ENCODE peak calls at places on chromosomes 5 and 9, in eight cellular contexts. A is lower lobe of right lung, Y is colonic mucosa, K is HL-60, P is pancreas, G is GM23248, O is left ventricle myocardium inferior, N is breast epithelium. E is an unnamed sample.

GRCh38 chr9:97807681-97808080 is 45.3 kb upstream of the FOXE1 start:
- DNase-seq in A (no peak), Y (no peak), K (no peak), P (no peak), G (no peak), O (no peak), N (no peak), E (no peak)

GRCh38 chr5:45694255-45694834 is 1.8 kb downstream of the HCN1 start:
- DNase-seq in A (no peak), Y (no peak), K (no peak), P (no peak), G (peak; percentile 31), O (no peak), N (no peak), E (no peak)

GRCh38 chr5:140978987-140979386 is 12.7 kb downstream of the PCDHAC2 start:
- DNase-seq in A (no peak), Y (no peak), K (no peak), P (no peak), G (no peak), O (no peak), N (no peak), E (no peak)

GRCh38 chr5:141732417-141732816 is 50.4 kb upstream of the ARAP3 start:
- DNase-seq in A (no peak), Y (no peak), K (no peak), P (no peak), G (no peak), O (no peak), N (no peak), E (no peak)

GRCh38 chr9:89850633-89851325 is 246.0 kb downstream of the GADD45G start:
- DNase-seq in A (peak; percentile 53), Y (peak; percentile 60), K (no peak), P (no peak), G (peak; percentile 91), O (no peak), N (peak; percentile 15), E (no peak)

GRCh38 chr9:92952861-92953620 is 5.7 kb downstream of the FGD3 start:
- DNase-seq in A (no peak), Y (no peak), K (no peak), P (no peak), G (peak; percentile 23), O (no peak), N (no peak), E (no peak)

GRCh38 chr5:114174837-114175236 is 187.0 kb upstream of the KCNN2 start:
- DNase-seq in A (no peak), Y (no peak), K (no peak), P (no peak), G (no peak), O (no peak), N (no peak), E (no peak)

GRCh38 chr9:137974746-137975526 is 97.4 kb downstream of the CACNA1B start:
- DNase-seq in A (peak; percentile 24), Y (no peak), K (no peak), P (no peak), G (no peak), O (no peak), N (no peak), E (no peak)

GRCh38 chr5:33231214-33231710 is 209.5 kb upstream of the TARS1 start:
- DNase-seq in A (no peak), Y (no peak), K (no peak), P (no peak), G (peak; percentile 42), O (no peak), N (no peak), E (no peak)

GRCh38 chr9:36738318-36738975 is 165.8 kb downstream of the MELK start:
- DNase-seq in A (no peak), Y (no peak), K (no peak), P (no peak), G (peak; percentile 84), O (no peak), N (no peak), E (no peak)

GRCh38 chr5:6236858-6237481 is 141.4 kb downstream of the MED10 start:
- DNase-seq in A (no peak), Y (no peak), K (no peak), P (no peak), G (no peak), O (no peak), N (no peak), E (no peak)

GRCh38 chr9:96331236-96331947 is 29.4 kb upstream of the HSD17B3 start:
- DNase-seq in A (no peak), Y (no peak), K (no peak), P (no peak), G (peak; percentile 8), O (no peak), N (no peak), E (no peak)

GRCh38 chr5:115601709-115602584 is at the start of gene TICAM2:
- DNase-seq in A (peak; percentile 76), Y (peak; percentile 74), K (peak; percentile 61), P (peak; percentile 51), G (peak; percentile 84), O (peak; percentile 70), N (peak; percentile 29), E (peak; percentile 15)

GRCh38 chr5:107570805-107571531 is 99.8 kb downstream of the EFNA5 start:
- DNase-seq in A (no peak), Y (peak; percentile 61), K (no peak), P (no peak), G (no peak), O (no peak), N (no peak), E (no peak)

GRCh38 chr9:94900222-94901018 is 173.9 kb downstream of the AOPEP start:
- DNase-seq in A (no peak), Y (no peak), K (no peak), P (no peak), G (peak; percentile 94), O (no peak), N (no peak), E (no peak)

GRCh38 chr9:110777201-110777842 is 108.7 kb downstream of the MUSK start:
- DNase-seq in A (no peak), Y (no peak), K (no peak), P (no peak), G (no peak), O (no peak), N (no peak), E (no peak)

DNA sequence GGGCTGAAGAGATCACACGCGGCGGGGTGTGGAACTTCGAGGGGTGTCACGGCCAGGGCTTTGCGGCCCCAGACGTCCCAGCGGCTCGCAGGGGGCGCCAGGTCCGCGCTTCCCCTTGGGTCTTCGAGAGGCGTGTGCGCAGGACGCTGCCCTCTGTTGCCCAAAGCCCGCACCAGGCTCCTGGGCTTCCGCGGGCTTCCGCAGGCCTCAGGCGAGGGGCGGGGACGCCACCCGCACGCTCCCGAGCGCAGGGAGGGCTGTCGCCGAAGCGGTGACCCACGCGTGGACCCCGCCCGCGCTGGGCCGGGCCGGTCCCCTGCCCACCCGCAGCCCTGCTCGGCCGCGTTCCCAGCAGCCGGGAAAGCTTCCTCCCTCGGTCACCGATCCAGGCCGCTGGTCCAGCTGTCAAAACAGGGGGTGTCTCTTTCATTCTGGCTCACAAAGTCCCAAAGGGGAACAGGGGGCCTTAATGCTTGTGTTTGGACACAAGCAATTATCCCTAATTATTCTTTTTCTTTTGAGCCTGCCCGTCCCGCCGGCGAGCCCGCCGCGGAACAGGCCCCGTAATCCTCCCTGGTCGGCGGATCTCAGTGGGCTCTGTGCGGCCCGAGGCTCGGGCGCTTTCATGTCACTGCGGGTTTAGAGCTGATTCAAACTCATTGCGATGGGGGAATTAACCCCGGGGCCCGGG is 60.6 kb downstream of the TMEM174 start:
- DNase-seq in A (no peak), Y (no peak), K (no peak), P (no peak), G (no peak), O (peak; percentile 14), N (no peak), E (no peak)
- H3K27me3 ChIP-seq in A (peaks cover 80% of the 10 kb centered on the region), Y (peaks cover 52% of the 10 kb centered on the region), K (peaks cover 6% of the 10 kb centered on the region), P (no peaks in the 10 kb centered on the region), G (no peaks in the 10 kb centered on the region), O (peaks cover 100% of the 10 kb centered on the region), N (peaks cover 53% of the 10 kb centered on the region), E (peaks cover 61% of the 10 kb centered on the region)

DNA sequence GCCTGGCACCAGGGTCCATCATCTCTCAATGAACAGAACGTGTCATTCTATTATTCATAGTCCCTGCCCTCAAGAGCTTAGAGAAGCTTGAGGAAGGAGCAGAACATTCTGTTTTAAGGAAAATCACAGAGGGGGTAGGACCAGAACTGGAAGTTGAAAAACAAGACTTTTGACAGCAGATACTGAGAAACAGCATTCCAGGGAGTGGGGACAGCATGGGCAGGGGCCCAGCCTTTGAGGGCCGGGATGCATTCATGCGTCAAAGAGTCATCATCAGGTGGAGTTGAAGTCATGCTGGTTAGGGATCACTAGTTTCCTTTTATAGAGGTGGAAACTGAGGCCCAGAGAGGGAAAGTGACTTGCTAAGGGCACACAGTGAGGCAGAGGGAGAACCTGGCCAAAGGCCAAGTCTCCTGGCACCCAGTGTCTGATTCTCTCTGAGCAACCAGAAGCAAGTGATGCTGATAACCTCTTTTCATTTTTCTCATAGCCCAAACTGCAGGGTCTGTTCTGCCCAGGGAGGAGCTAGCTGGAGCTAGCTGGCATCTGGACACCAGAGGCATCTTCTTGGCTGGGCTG is 41.5 kb upstream of the STXBP1 start:
- DNase-seq in A (no peak), Y (no peak), K (no peak), P (peak; percentile 27), G (no peak), O (no peak), N (no peak), E (no peak)
- H3K27ac ChIP-seq in A (peak overlapping the region; percentile 94), Y (peak overlapping the region; percentile 86), K (no peak overlapping the region), P (peak overlapping the region; percentile 94), G (no peak overlapping the region), O (peak overlapping the region; percentile 95), N (peak overlapping the region; percentile 98), E (peak overlapping the region; percentile 99)

GRCh38 chr9:113636165-113636564 is 172.6 kb downstream of the RGS3 start:
- DNase-seq in A (no peak), Y (no peak), K (no peak), P (no peak), G (no peak), O (no peak), N (no peak), E (no peak)
- H3K27me3 ChIP-seq in A (no peaks in the 10 kb centered on the region), Y (no peaks in the 10 kb centered on the region), K (peaks cover 9% of the 10 kb centered on the region), P (no peaks in the 10 kb centered on the region), G (no peaks in the 10 kb centered on the region), O (no peaks in the 10 kb centered on the region), N (no peaks in the 10 kb centered on the region), E (no peaks in the 10 kb centered on the region)

DNA sequence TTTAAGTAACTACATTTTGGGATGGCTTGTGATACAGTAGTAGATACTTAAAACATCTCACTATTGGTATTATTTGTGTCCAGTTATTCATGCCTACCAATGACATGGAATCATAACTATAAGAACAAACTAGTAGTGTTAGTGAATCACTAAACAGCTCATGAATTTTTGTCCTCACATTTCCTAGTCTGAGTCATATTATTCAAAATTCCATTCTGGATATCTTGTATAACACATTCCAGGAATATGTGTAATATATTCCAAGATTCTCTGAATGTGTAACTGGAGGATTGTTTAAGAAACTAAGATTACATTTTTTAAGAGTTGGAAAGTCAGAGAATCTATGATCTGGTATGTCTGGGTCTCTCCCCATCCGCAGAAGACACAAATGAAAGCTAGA is 565.3 kb upstream of the ZNF608 start:
- DNase-seq in A (no peak), Y (no peak), K (no peak), P (no peak), G (peak; percentile 87), O (no peak), N (no peak), E (no peak)
- H3K27ac ChIP-seq in A (no peak overlapping the region), Y (no peak overlapping the region), K (no peak overlapping the region), P (no peak overlapping the region), G (peak overlapping the region; percentile 46), O (no peak overlapping the region), N (no peak overlapping the region), E (no peak overlapping the region)

E was measured in esophagus squamous epithelium.